ENCODE peak calls at places on chromosomes 3 and 15, in ten cellular contexts. O is uterus, N is esophagus muscularis mucosa, T is A549, Q is breast epithelium, U is spleen, B is tibial nerve, S is IMR-90, L is heart left ventricle, A is HepG2. G is an unnamed sample.

GRCh38 chr3:159210336-159210735 is 408.5 kb downstream of the MFSD1 start:
- DNase-seq in Q (no peak), A (no peak), O (no peak), B (no peak), U (no peak), L (no peak), T (no peak), S (no peak), N (no peak), G (no peak)

GRCh38 chr15:48501208-48501607 is 144.3 kb downstream of the FBN1 start:
- DNase-seq in N (no peak), B (no peak), T (no peak), A (no peak), S (no peak), L (no peak), Q (no peak), U (no peak), O (no peak), G (no peak)

GRCh38 chr3:108320746-108321350 is 24.5 kb downstream of the HHLA2 start:
- DNase-seq in A (no peak), T (no peak), N (no peak), B (no peak), U (no peak), S (no peak), O (no peak), Q (no peak), L (no peak), G (no peak)

GRCh38 chr15:49045691-49046112 is 544 bp downstream of the SECISBP2L start:
- DNase-seq in N (no peak), O (no peak), Q (no peak), B (no peak), S (peak), U (no peak), L (no peak), T (peak), A (peak), G (peak)

GRCh38 chr15:85133709-85134108 is 152.1 kb downstream of the PDE8A start:
- DNase-seq in L (no peak), B (no peak), O (no peak), T (no peak), N (no peak), A (no peak), S (no peak), U (no peak), Q (no peak), G (no peak)

GRCh38 chr3:114877378-114878118 is 269.5 kb downstream of the ZBTB20 start:
- DNase-seq in T (no peak), U (no peak), S (peak), B (no peak), A (no peak), O (no peak), Q (no peak), L (no peak), N (no peak), G (peak)

GRCh38 chr3:47475029-47475569 is 642 bp downstream of the SCAP start:
- DNase-seq in L (no peak), N (no peak), A (peak), S (peak), T (no peak), O (no peak), B (no peak), Q (no peak), U (peak), G (peak)

GRCh38 chr3:50610181-50610971 is 1.2 kb downstream of the CISH start:
- DNase-seq in Q (no peak), L (peak), A (no peak), N (no peak), T (no peak), B (no peak), O (no peak), S (no peak), U (no peak), G (no peak)

GRCh38 chr3:8324727-8325126 is 176.9 kb upstream of the LMCD1 start:
- DNase-seq in T (peak), S (peak), O (no peak), U (peak), Q (no peak), B (no peak), A (peak), L (peak), N (no peak), G (peak)

GRCh38 chr15:59062985-59063384 is 42.0 kb upstream of the CCNB2 start:
- DNase-seq in T (no peak), Q (no peak), B (no peak), L (no peak), N (no peak), O (no peak), A (no peak), U (no peak), S (no peak), G (no peak)

GRCh38 chr3:181292984-181293383 is 303.4 kb upstream of the DNAJC19 start:
- DNase-seq in A (no peak), B (no peak), U (no peak), L (no peak), S (peak), Q (no peak), T (no peak), O (no peak), N (no peak), G (peak)

GRCh38 chr15:90188914-90189748 is 12.0 kb upstream of the SEMA4B start:
- DNase-seq in L (no peak), N (no peak), T (no peak), Q (no peak), A (no peak), S (no peak), B (no peak), O (no peak), U (no peak), G (no peak)

GRCh38 chr15:88912500-88912921 is 668 bp downstream of the MFGE8 start:
- DNase-seq in U (no peak), S (no peak), O (peak), Q (no peak), A (no peak), N (no peak), L (peak), T (peak), B (no peak), G (no peak)

GRCh38 chr3:191143224-191143623 is 55.8 kb upstream of the OSTN start:
- DNase-seq in B (no peak), S (no peak), N (no peak), L (no peak), U (no peak), T (no peak), A (no peak), O (no peak), Q (no peak), G (peak)

GRCh38 chr3:26428992-26429391 is 193.6 kb upstream of the LRRC3B start:
- DNase-seq in Q (no peak), A (no peak), B (no peak), O (no peak), S (no peak), T (no peak), N (no peak), L (no peak), U (no peak), G (no peak)

GRCh38 chr3:59180006-59180405 is 130.2 kb upstream of the CFAP20DC start:
- DNase-seq in Q (no peak), O (no peak), U (no peak), A (no peak), T (no peak), L (no peak), S (no peak), N (no peak), B (no peak), G (no peak)

GRCh38 chr15:78695046-78695671 is 54.1 kb upstream of the CHRNB4 start:
- DNase-seq in B (no peak), L (no peak), U (no peak), N (peak), Q (no peak), O (no peak), T (no peak), S (no peak), A (no peak), G (no peak)

GRCh38 chr3:84547971-84548970 is 410.5 kb upstream of the CADM2 start:
- DNase-seq in O (no peak), T (peak), L (peak), Q (no peak), N (no peak), B (no peak), S (no peak), U (no peak), A (peak), G (no peak)

GRCh38 chr3:50658831-50659230 is 15.9 kb upstream of the DOCK3 start:
- DNase-seq in U (peak), Q (no peak), S (no peak), B (no peak), A (no peak), T (no peak), L (no peak), N (no peak), O (no peak), G (no peak)

GRCh38 chr3:45367451-45367850 is 20.9 kb upstream of the LARS2 start:
- DNase-seq in B (no peak), T (no peak), O (no peak), U (no peak), S (peak), N (no peak), Q (no peak), L (no peak), A (no peak), G (no peak)

GRCh38 chr15:60469893-60470641 is 8.9 kb downstream of the ICE2 start:
- DNase-seq in S (peak), O (no peak), U (no peak), Q (no peak), T (peak), L (no peak), A (peak), N (no peak), B (no peak), G (peak)

GRCh38 chr3:72597756-72598195 is 250.5 kb downstream of the SHQ1 start:
- DNase-seq in T (no peak), N (no peak), B (no peak), U (no peak), L (no peak), S (peak), A (no peak), O (no peak), Q (no peak), G (no peak)

GRCh38 chr3:23923786-23924185 is 6.9 kb downstream of the RPL15 start:
- DNase-seq in Q (no peak), A (no peak), S (peak), N (no peak), L (no peak), U (no peak), T (no peak), O (no peak), B (no peak), G (peak)

GRCh38 chr15:99970891-99971330 is 237.7 kb upstream of the LYSMD4 start:
- DNase-seq in U (peak), Q (no peak), N (no peak), T (no peak), B (no peak), L (no peak), A (no peak), S (no peak), O (no peak), G (no peak)

GRCh38 chr15:68818671-68819450 is 1.8 kb downstream of the ANP32A start:
- DNase-seq in Q (peak), L (peak), U (peak), N (no peak), B (no peak), A (peak), O (peak), S (no peak), T (peak), G (peak)

DNA sequence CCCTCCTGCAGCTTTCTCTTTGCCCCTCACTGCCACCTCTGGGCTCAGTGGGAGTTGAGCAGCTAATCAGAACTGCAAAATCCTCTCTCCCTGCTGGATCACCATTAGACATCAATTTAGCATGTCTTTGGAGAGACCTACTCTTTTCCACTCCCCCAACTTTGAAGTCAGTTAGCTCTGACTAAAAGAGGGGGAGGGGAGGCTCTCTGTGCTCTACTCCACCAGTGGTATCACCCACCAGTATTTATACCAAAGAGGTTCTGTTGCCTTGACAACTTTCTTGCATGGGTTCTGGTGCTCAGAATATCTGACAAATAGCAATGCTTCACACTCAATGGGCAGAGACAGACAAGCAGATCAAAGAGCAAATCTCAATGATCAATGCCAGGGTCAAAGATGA is 146.2 kb upstream of the ROPN1 start:
- DNase-seq in B (no peak), Q (no peak), U (no peak), A (no peak), L (no peak), N (no peak), O (no peak), S (no peak), T (no peak), G (no peak)
- TF ChIP-seq POLR2A in B (no peak), Q (no peak), U (no peak), A (no peak), L (no peak), N (no peak), O (no peak), S (no peak), T (no peak), G (no peak)

GRCh38 chr3:53805463-53806159 is 40.6 kb downstream of the CHDH start:
- DNase-seq in T (no peak), S (no peak), U (no peak), Q (no peak), O (no peak), B (no peak), N (no peak), L (no peak), A (no peak), G (no peak)
- TF ChIP-seq POLR2A in T (no peak), S (no peak), U (no peak), Q (no peak), O (no peak), B (no peak), N (no peak), L (no peak), A (no peak), G (no peak)

GRCh38 chr3:15899438-15899837 is 101.7 kb upstream of the ANKRD28 start:
- DNase-seq in O (no peak), L (no peak), S (peak), T (no peak), U (no peak), B (no peak), A (no peak), Q (no peak), N (peak), G (peak)

GRCh38 chr3:15905041-15905440 is 107.3 kb upstream of the ANKRD28 start:
- DNase-seq in Q (no peak), U (no peak), L (no peak), N (peak), T (no peak), B (no peak), A (no peak), S (no peak), O (no peak), G (no peak)

GRCh38 chr3:15903776-15904720 is 106.3 kb upstream of the ANKRD28 start:
- DNase-seq in N (peak), T (no peak), U (no peak), B (peak), O (no peak), L (peak), Q (no peak), A (no peak), S (no peak), G (no peak)

DNA sequence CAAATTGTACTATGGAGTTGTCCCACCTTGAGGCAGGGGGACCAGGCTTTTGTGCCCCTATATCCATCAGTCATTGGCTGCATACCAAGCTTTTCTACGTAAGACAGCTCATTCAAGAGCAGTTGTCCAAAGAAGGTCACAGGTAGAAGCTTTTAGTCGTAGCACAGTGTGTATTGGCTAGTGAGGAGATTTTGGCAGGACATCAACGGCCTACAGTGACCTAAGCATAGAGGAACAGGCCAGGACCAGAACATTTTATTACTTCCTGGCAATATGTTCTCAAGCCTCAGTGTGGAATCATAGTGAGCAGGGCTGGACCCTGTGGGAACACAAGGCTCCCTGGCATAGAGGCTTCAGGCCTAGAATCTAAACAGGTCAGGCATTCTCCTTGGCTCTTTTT is 105.4 kb upstream of the ANKRD28 start:
- DNase-seq in S (peak), L (peak), A (no peak), O (peak), U (no peak), Q (no peak), B (peak), N (peak), T (no peak), G (no peak)
- TF ChIP-seq POLR2A in S (no peak), L (no peak), A (no peak), O (no peak), U (no peak), Q (no peak), B (no peak), N (no peak), T (no peak), G (no peak)

GRCh38 chr3:71583569-71584215 is at the start of gene FOXP1:
- DNase-seq in N (peak), U (peak), Q (peak), T (no peak), A (peak), O (peak), L (peak), B (peak), S (peak), G (peak)

GRCh38 chr3:71580636-71581215 is 2.8 kb downstream of the FOXP1 start:
- DNase-seq in B (no peak), O (no peak), N (peak), S (no peak), A (no peak), Q (no peak), T (no peak), U (no peak), L (no peak), G (peak)

GRCh38 chr3:71581451-71581980 is 2.0 kb downstream of the FOXP1 start:
- DNase-seq in O (peak), A (no peak), T (no peak), U (peak), N (peak), B (no peak), S (no peak), L (peak), Q (peak), G (peak)

GRCh38 chr3:71582612-71583568 is 638 bp downstream of the FOXP1 start:
- DNase-seq in S (peak), L (peak), U (peak), T (no peak), Q (peak), O (peak), A (peak), B (peak), N (peak), G (peak)

GRCh38 chr3:71581981-71582611 is 1.4 kb downstream of the FOXP1 start:
- DNase-seq in T (no peak), B (peak), U (peak), Q (peak), A (peak), S (no peak), L (peak), N (peak), O (peak), G (peak)
- TF ChIP-seq POLR2A in T (peak), B (no peak), U (no peak), Q (peak), A (peak), S (no peak), L (no peak), N (peak), O (no peak), G (no peak)

DNA sequence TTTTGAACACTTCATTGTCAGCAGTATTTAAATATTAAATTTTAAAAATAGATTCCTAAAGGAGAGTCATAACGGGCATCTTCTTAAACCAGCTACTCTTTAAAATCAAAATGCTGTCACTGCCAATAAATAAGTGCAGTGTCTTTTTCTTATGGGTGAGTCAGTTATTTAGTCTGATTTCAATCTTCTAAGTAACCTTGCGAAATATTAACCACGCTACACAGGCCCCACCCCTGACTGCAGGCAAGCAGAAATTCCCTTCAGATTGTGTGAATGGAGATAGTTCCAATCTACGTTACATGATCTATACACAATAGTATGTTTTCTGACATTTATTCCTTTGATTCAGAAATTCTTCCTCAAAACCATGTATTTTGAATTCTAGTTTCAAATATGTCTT is 141.5 kb downstream of the GADL1 start:
- DNase-seq in L (no peak), Q (no peak), N (no peak), A (peak), U (no peak), O (no peak), B (no peak), T (peak), S (peak), G (no peak)
- TF ChIP-seq POLR2A in L (no peak), Q (no peak), N (no peak), A (no peak), U (no peak), O (no peak), B (no peak), T (no peak), S (no peak), G (no peak)

GRCh38 chr3:197001106-197001971 is 28.3 kb downstream of the MELTF start:
- DNase-seq in L (peak), O (no peak), N (no peak), U (peak), Q (no peak), T (no peak), A (no peak), S (no peak), B (no peak), G (no peak)

GRCh38 chr3:197001972-197002700 is 27.5 kb downstream of the MELTF start:
- DNase-seq in U (peak), L (peak), S (no peak), A (no peak), B (no peak), Q (no peak), N (no peak), O (peak), T (no peak), G (no peak)

GRCh38 chr3:197003461-197004385 is 25.9 kb downstream of the MELTF start:
- DNase-seq in N (no peak), A (no peak), B (no peak), Q (no peak), U (peak), L (peak), S (no peak), T (no peak), O (no peak), G (no peak)

GRCh38 chr3:197000211-197000610 is 29.4 kb downstream of the MELTF start:
- DNase-seq in S (peak), O (no peak), L (peak), A (no peak), N (no peak), T (no peak), Q (no peak), U (peak), B (no peak), G (no peak)

GRCh38 chr3:197002701-197003454 is 26.7 kb downstream of the MELTF start:
- DNase-seq in B (peak), S (peak), L (peak), A (peak), Q (peak), N (no peak), O (peak), U (peak), T (peak), G (peak)
- TF ChIP-seq POLR2A in B (no peak), S (no peak), L (no peak), A (no peak), Q (no peak), N (no peak), O (peak), U (no peak), T (no peak), G (peak)

GRCh38 chr15:82133251-82133650 is 87.4 kb upstream of the MEX3B start:
- DNase-seq in A (no peak), T (no peak), B (no peak), S (no peak), N (no peak), U (no peak), L (no peak), Q (no peak), O (no peak), G (no peak)
- TF ChIP-seq POLR2A in A (no peak), T (no peak), B (no peak), S (no peak), N (no peak), U (no peak), L (no peak), Q (no peak), O (no peak), G (no peak)

GRCh38 chr3:11642455-11643162 is 1.1 kb downstream of the VGLL4 start:
- DNase-seq in O (peak), A (peak), T (peak), B (peak), N (peak), U (peak), Q (peak), S (peak), L (peak), G (peak)
- TF ChIP-seq POLR2A in O (peak), A (peak), T (peak), B (peak), N (peak), U (no peak), Q (peak), S (peak), L (no peak), G (peak)

GRCh38 chr3:98979296-98979695 is 77.8 kb upstream of the DCBLD2 start:
- DNase-seq in A (no peak), S (no peak), N (no peak), L (no peak), O (no peak), T (no peak), B (no peak), U (no peak), Q (no peak), G (peak)

GRCh38 chr3:98978068-98978811 is 76.7 kb upstream of the DCBLD2 start:
- DNase-seq in Q (no peak), O (no peak), B (no peak), S (no peak), L (no peak), T (no peak), A (no peak), U (no peak), N (no peak), G (peak)

GRCh38 chr3:98974442-98974841 is 72.9 kb upstream of the DCBLD2 start:
- DNase-seq in O (no peak), S (no peak), B (no peak), A (peak), T (no peak), U (no peak), L (no peak), Q (no peak), N (no peak), G (no peak)

GRCh38 chr3:98980915-98981596 is 79.6 kb upstream of the DCBLD2 start:
- DNase-seq in O (no peak), B (no peak), U (no peak), S (peak), N (no peak), Q (no peak), T (no peak), A (no peak), L (no peak), G (peak)

GRCh38 chr3:98977520-98977919 is 76.0 kb upstream of the DCBLD2 start:
- DNase-seq in S (peak), A (peak), N (no peak), O (no peak), Q (no peak), L (no peak), B (no peak), U (no peak), T (no peak), G (peak)
- TF ChIP-seq POLR2A in S (no peak), A (no peak), N (no peak), O (no peak), Q (no peak), L (no peak), B (no peak), U (no peak), T (no peak), G (no peak)

G was measured in endothelial cell of umbilical vein.